ENCODE peak calls at places on chromosomes 12 and 14, in seven cellular contexts. N, J, O, H, Q, M and G are unnamed samples.

GRCh38 chr12:56521590-56522371 is at the start of gene RBMS2:
- DNase-seq in N (peak), J (peak), O (peak), H (peak), Q (no peak), M (peak), G (peak)

GRCh38 chr14:84425968-84426367 is 1104.0 kb upstream of the FLRT2 start:
- DNase-seq in N (no peak), J (no peak), O (no peak), H (no peak), Q (no peak), M (no peak), G (no peak)

GRCh38 chr12:124588689-124589318 is 21.4 kb upstream of the NCOR2 start:
- DNase-seq in N (peak), J (no peak), O (no peak), H (no peak), Q (no peak), M (no peak), G (no peak)

GRCh38 chr12:2999265-2999841 is 40.2 kb downstream of the TEAD4 start:
- DNase-seq in N (peak), J (no peak), O (no peak), H (no peak), Q (no peak), M (no peak), G (no peak)

GRCh38 chr12:42706331-42706730 is 116.8 kb upstream of the PRICKLE1 start:
- DNase-seq in N (no peak), J (no peak), O (no peak), H (no peak), Q (no peak), M (no peak), G (peak)

GRCh38 chr14:95663226-95663797 is 22.9 kb upstream of the TCL1B start:
- DNase-seq in N (no peak), J (no peak), O (no peak), H (no peak), Q (peak), M (no peak), G (no peak)

GRCh38 chr14:102280376-102280962 is 24.5 kb downstream of the MOK start:
- DNase-seq in N (no peak), J (no peak), O (no peak), H (no peak), Q (no peak), M (no peak), G (no peak)

GRCh38 chr12:132723764-132724140 is 13.1 kb downstream of the PGAM5 start:
- DNase-seq in N (no peak), J (no peak), O (no peak), H (no peak), Q (no peak), M (no peak), G (no peak)

GRCh38 chr12:4402996-4403395 is 23.5 kb upstream of the FGF23 start:
- DNase-seq in N (no peak), J (no peak), O (no peak), H (no peak), Q (no peak), M (no peak), G (no peak)

GRCh38 chr12:2262449-2262848 is 209.7 kb downstream of the CACNA1C start:
- DNase-seq in N (no peak), J (no peak), O (no peak), H (no peak), Q (no peak), M (no peak), G (no peak)

GRCh38 chr14:104595116-104595675 is 9.4 kb downstream of the TMEM179 start:
- DNase-seq in N (no peak), J (no peak), O (no peak), H (no peak), Q (no peak), M (no peak), G (no peak)

GRCh38 chr14:20190596-20190995 is at the start of gene OR11G2:
- DNase-seq in N (no peak), J (no peak), O (no peak), H (no peak), Q (no peak), M (no peak), G (no peak)
- TF ChIP-seq JUND in N (no peak), J (no peak), O (no peak), H (no peak), Q (no peak), M (no peak), G (no peak)

GRCh38 chr12:111102062-111102735 is 181.8 kb upstream of the MYL2 start:
- DNase-seq in N (no peak), J (no peak), O (no peak), H (no peak), Q (no peak), M (no peak), G (no peak)
- TF ChIP-seq JUND in N (no peak), J (no peak), O (no peak), H (no peak), Q (no peak), M (no peak), G (no peak)

GRCh38 chr12:949337-950099 is at the start of gene RAD52:
- DNase-seq in N (peak), J (peak), O (peak), H (peak), Q (peak), M (peak), G (peak)

GRCh38 chr12:948238-948637 is 1.3 kb downstream of the RAD52 start:
- DNase-seq in N (peak), J (no peak), O (no peak), H (no peak), Q (no peak), M (no peak), G (no peak)

GRCh38 chr12:946212-946611 is 3.3 kb downstream of the RAD52 start:
- DNase-seq in N (no peak), J (no peak), O (no peak), H (no peak), Q (peak), M (no peak), G (no peak)

GRCh38 chr12:944201-944600 is 5.3 kb downstream of the RAD52 start:
- DNase-seq in N (no peak), J (no peak), O (no peak), H (no peak), Q (no peak), M (no peak), G (no peak)

DNA sequence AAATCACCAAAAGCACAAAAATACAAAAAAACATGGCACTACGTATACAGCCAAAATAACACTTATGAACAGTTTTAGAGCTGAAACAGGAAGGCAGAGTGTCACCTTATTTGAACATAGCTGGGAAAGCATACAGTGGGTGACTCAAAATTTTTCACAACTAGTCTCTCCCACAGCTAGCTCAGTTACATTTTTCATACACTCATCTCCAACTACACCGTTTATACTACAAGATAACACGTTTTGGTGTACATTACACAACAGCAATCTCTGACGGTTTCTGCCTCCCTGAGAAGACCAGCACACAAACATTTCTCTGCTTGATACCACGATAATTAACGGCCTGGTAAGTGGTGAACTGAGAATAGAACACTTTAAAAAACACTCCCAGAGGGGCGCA is 2.8 kb downstream of the RAD52 start:
- DNase-seq in N (no peak), J (no peak), O (no peak), H (no peak), Q (peak), M (no peak), G (no peak)
- TF ChIP-seq JUND in N (no peak), J (no peak), O (no peak), H (no peak), Q (no peak), M (no peak), G (no peak)

DNA sequence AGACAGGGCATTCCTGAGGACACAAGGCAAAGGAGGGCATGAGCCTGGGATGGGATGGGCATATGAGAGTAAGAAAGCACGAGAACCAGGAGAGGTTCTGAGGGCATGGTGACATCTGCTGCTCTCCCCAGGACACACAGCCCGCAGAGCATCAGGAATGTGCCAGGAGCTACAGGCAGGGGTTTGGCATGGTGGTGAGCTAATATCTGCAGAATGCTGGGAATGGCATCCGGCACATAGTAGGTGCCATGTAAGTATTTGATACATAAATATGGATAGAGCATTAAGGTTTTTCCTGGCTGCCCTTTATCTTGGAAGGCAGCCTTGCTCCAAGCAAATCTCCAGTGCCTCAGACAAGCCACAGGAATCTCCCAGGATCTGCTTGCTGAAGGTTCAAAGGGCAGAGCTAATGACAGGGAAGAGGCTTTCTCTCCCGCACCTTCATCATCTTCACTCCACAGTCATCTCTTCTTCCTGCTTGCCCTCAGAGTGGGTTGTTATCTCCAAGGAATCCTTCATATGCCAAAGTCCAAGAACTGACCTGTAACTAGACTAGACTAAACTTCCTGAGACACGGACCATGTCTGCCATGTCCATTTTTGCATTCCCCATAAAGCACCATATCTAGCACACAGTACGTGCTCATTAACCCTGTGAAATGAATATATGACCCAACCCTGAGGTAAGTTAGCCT is 62.0 kb upstream of the SCN8A start:
- DNase-seq in N (no peak), J (no peak), O (no peak), H (no peak), Q (no peak), M (no peak), G (peak)
- TF ChIP-seq JUND in N (no peak), J (no peak), O (no peak), H (no peak), Q (no peak), M (no peak), G (no peak)

GRCh38 chr14:29637406-29637805 is 290.2 kb downstream of the PRKD1 start:
- DNase-seq in N (no peak), J (no peak), O (no peak), H (no peak), Q (no peak), M (no peak), G (peak)
- TF ChIP-seq JUND in N (no peak), J (no peak), O (no peak), H (no peak), Q (no peak), M (no peak), G (no peak)

DNA sequence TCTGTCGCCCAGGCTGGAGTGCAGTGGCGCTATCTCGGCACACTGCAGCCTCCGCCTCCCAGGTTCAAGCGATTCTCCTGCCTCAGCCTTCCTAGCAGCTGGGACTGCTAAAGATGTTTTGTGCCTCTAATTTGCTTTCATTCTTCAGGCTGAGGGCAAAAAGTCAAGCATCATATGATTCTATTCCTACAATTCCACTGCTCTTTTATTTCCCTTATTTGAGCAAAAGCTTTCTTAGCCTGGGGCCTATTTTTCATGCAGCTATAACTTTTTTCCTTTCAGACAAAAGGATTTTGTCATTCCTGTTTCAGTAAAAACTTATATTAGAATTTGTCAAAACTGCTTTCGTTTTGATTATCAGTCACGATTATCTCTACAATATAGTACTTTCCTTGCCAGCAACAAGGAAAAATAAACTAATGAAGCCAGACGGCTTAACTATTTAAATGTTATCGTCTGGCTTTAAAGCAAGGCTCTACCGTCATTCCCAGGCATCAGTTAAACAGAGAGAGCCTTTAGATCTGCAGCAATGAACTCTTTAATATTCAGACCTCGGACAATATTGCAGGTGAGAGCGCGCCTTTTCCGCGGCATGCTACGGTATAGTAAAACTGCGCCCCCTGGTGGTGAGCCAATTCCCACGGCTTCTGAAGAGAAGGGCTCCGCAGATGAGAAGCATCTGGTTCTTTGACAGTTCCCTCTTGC is 1.4 kb upstream of the SLC2A13 start:
- DNase-seq in N (peak), J (peak), O (peak), H (peak), Q (peak), M (peak), G (peak)
- TF ChIP-seq JUND in N (peak), J (no peak), O (no peak), H (no peak), Q (no peak), M (no peak), G (no peak)

GRCh38 chr12:44019118-44019517 is 183.2 kb downstream of the TMEM117 start:
- DNase-seq in N (no peak), J (no peak), O (no peak), H (no peak), Q (no peak), M (no peak), G (no peak)
- TF ChIP-seq JUND in N (no peak), J (no peak), O (no peak), H (no peak), Q (no peak), M (no peak), G (no peak)